ENCODE peak calls at places on chromosomes 11 and 22, in ten cellular contexts. G is fibroblast of the aortic adventitia, H is adrenal gland, A is lower leg skin, R is thoracic aorta, L is pancreas, U is psoas muscle, W is GM06990, V is brain microvascular endothelial cell, J is neural progenitor cell. Z is an unnamed sample.

GRCh38 chr11:8768625-8769333 is 86.2 kb downstream of the RPL27A start:
- DNase-seq in R (peak), L (peak), A (peak), H (peak), G (peak), V (peak), U (peak), J (no peak), W (no peak), Z (peak)

GRCh38 chr11:36729765-36730164 is 131.7 kb upstream of the RAG2 start:
- DNase-seq in U (no peak), J (no peak), R (no peak), G (no peak), V (no peak), H (no peak), W (no peak), L (no peak), A (no peak), Z (no peak)

GRCh38 chr22:27628891-27629631 is 172.5 kb downstream of the MN1 start:
- DNase-seq in A (no peak), R (no peak), J (no peak), L (no peak), U (no peak), H (no peak), W (no peak), V (no peak), G (no peak), Z (no peak)

GRCh38 chr11:119134389-119134978 is 13.1 kb downstream of the HINFP start:
- DNase-seq in G (no peak), R (no peak), U (no peak), V (no peak), H (peak), L (peak), A (no peak), J (peak), W (no peak), Z (peak)

GRCh38 chr11:31487848-31488247 is 21.6 kb downstream of the IMMP1L start:
- DNase-seq in J (peak), H (no peak), A (no peak), L (peak), V (peak), U (no peak), R (no peak), W (no peak), G (peak), Z (peak)

GRCh38 chr11:26088391-26088790 is 243.5 kb upstream of the ANO3 start:
- DNase-seq in G (peak), J (no peak), A (no peak), R (no peak), V (no peak), H (no peak), L (no peak), W (no peak), U (no peak), Z (peak)

GRCh38 chr11:47863189-47863892 is 15.2 kb upstream of the NUP160 start:
- DNase-seq in W (peak), H (no peak), G (peak), R (no peak), U (no peak), A (no peak), J (no peak), V (peak), L (no peak), Z (peak)

GRCh38 chr22:19880786-19881569 is 26.3 kb upstream of the GNB1L start:
- DNase-seq in L (no peak), W (no peak), G (peak), V (peak), J (peak), H (no peak), U (peak), R (no peak), A (peak), Z (peak)

GRCh38 chr22:19106886-19107729 is 15.1 kb downstream of the DGCR2 start:
- DNase-seq in W (no peak), R (no peak), L (no peak), V (no peak), J (no peak), G (no peak), H (no peak), U (no peak), A (no peak), Z (no peak)

GRCh38 chr11:61494341-61495038 is 14.1 kb upstream of the LRRC10B start:
- DNase-seq in J (no peak), R (no peak), A (no peak), V (no peak), G (no peak), U (no peak), L (no peak), H (no peak), W (no peak), Z (no peak)

GRCh38 chr11:68677432-68677831 is 6.9 kb upstream of the GAL start:
- DNase-seq in H (peak), L (peak), A (no peak), W (no peak), V (peak), U (peak), R (no peak), J (no peak), G (peak), Z (peak)

GRCh38 chr22:41487037-41487963 is 18.4 kb downstream of the ACO2 start:
- DNase-seq in L (no peak), J (no peak), V (no peak), G (peak), A (no peak), W (no peak), U (no peak), R (no peak), H (no peak), Z (no peak)

GRCh38 chr11:86064236-86064803 is 4.6 kb downstream of the PICALM start:
- DNase-seq in V (no peak), A (no peak), L (no peak), W (no peak), H (no peak), J (no peak), R (no peak), G (peak), U (no peak), Z (peak)

GRCh38 chr22:49418341-49418894 is 409.3 kb downstream of the BRD1 start:
- DNase-seq in U (no peak), A (peak), G (no peak), J (no peak), W (no peak), V (no peak), L (no peak), R (no peak), H (no peak), Z (no peak)

GRCh38 chr22:49561338-49561737 is 266.3 kb downstream of the BRD1 start:
- DNase-seq in L (no peak), H (no peak), W (no peak), A (no peak), R (no peak), U (no peak), V (no peak), J (no peak), G (no peak), Z (no peak)

GRCh38 chr11:36469881-36470802 is 39.9 kb downstream of the TRAF6 start:
- DNase-seq in L (no peak), G (peak), W (no peak), R (no peak), H (no peak), J (no peak), V (peak), A (no peak), U (no peak), Z (peak)

GRCh38 chr11:108967571-108967970 is 302.7 kb downstream of the DDX10 start:
- DNase-seq in A (no peak), R (peak), W (no peak), G (peak), H (no peak), V (no peak), U (no peak), L (no peak), J (no peak), Z (peak)

GRCh38 chr11:97965849-97966646 is 1054.7 kb upstream of the CNTN5 start:
- DNase-seq in A (no peak), J (no peak), G (peak), L (no peak), V (peak), R (no peak), H (no peak), W (no peak), U (no peak), Z (peak)

GRCh38 chr11:15616130-15617105 is 501.7 kb downstream of the INSC start:
- DNase-seq in J (no peak), V (no peak), L (no peak), A (no peak), H (no peak), W (no peak), U (no peak), R (no peak), G (no peak), Z (no peak)

GRCh38 chr11:70523384-70524095 is 125.2 kb downstream of the CTTN start:
- DNase-seq in R (no peak), V (no peak), J (no peak), G (no peak), H (no peak), L (no peak), W (no peak), U (no peak), A (no peak), Z (no peak)

GRCh38 chr11:3341298-3341697 is 37.6 kb downstream of the ZNF195 start:
- DNase-seq in V (peak), A (peak), G (peak), H (peak), R (no peak), L (peak), J (peak), U (peak), W (no peak), Z (peak)

GRCh38 chr22:50376064-50376747 is 33.1 kb downstream of the PPP6R2 start:
- DNase-seq in V (no peak), R (no peak), W (no peak), U (no peak), L (no peak), G (no peak), J (no peak), A (no peak), H (no peak), Z (no peak)

GRCh38 chr11:134466035-134466908 is 54.2 kb upstream of the B3GAT1 start:
- DNase-seq in G (no peak), A (no peak), W (no peak), L (no peak), H (no peak), U (no peak), R (no peak), V (no peak), J (peak), Z (no peak)

GRCh38 chr11:36048496-36049247 is 104.8 kb downstream of the LDLRAD3 start:
- DNase-seq in U (no peak), G (no peak), R (no peak), W (no peak), A (no peak), L (no peak), V (no peak), J (no peak), H (no peak), Z (no peak)

GRCh38 chr11:30239025-30239424 is 8.2 kb downstream of the FSHB start:
- DNase-seq in W (no peak), U (no peak), R (no peak), L (no peak), V (no peak), A (no peak), J (no peak), H (no peak), G (no peak), Z (no peak)

GRCh38 chr11:82734120-82734479 is 436 bp upstream of the FAM181B start:
- DNase-seq in W (no peak), R (no peak), A (no peak), V (no peak), U (no peak), H (no peak), G (no peak), L (no peak), J (no peak), Z (no peak)

GRCh38 chr11:82733444-82734119 is at the start of gene FAM181B:
- DNase-seq in H (peak), G (no peak), L (peak), J (peak), R (peak), V (peak), W (peak), U (peak), A (peak), Z (peak)

GRCh38 chr11:82731691-82732277 is 1.9 kb downstream of the FAM181B start:
- DNase-seq in H (no peak), U (no peak), G (no peak), L (no peak), V (no peak), R (no peak), A (no peak), W (no peak), J (peak), Z (no peak)

GRCh38 chr11:82732348-82732733 is 1.3 kb downstream of the FAM181B start:
- DNase-seq in V (no peak), H (no peak), G (no peak), W (no peak), U (no peak), A (no peak), L (no peak), J (peak), R (no peak), Z (no peak)

GRCh38 chr11:82732734-82733443 is 775 bp downstream of the FAM181B start:
- DNase-seq in U (no peak), R (no peak), J (peak), L (peak), A (no peak), W (peak), V (no peak), H (no peak), G (no peak), Z (peak)
- H3K4me3 ChIP-seq in U (peak), R (peak), J (peak), L (peak), A (peak), W (peak), V (peak), H (peak), G (peak), Z (peak)

GRCh38 chr11:127470485-127470884 is 469.9 kb upstream of the KIRREL3 start:
- DNase-seq in U (no peak), R (no peak), V (no peak), L (peak), J (peak), G (no peak), W (no peak), A (no peak), H (no peak), Z (no peak)

GRCh38 chr11:127474735-127475134 is 474.2 kb upstream of the KIRREL3 start:
- DNase-seq in L (no peak), U (no peak), A (no peak), W (no peak), J (peak), G (no peak), R (no peak), H (no peak), V (no peak), Z (no peak)

GRCh38 chr11:127471662-127472061 is 471.1 kb upstream of the KIRREL3 start:
- DNase-seq in W (no peak), A (no peak), U (no peak), H (no peak), G (no peak), L (no peak), R (no peak), V (no peak), J (no peak), Z (no peak)
- TF ChIP-seq CTCF in W (peak), A (no peak), U (no peak), H (no peak), G (no peak), L (no peak), R (no peak), V (no peak), J (peak), Z (no peak)

GRCh38 chr11:827861-828167 is at the start of gene CRACR2B:
- DNase-seq in W (no peak), U (no peak), R (no peak), J (no peak), H (no peak), L (peak), A (no peak), V (no peak), G (no peak), Z (no peak)

GRCh38 chr11:826836-827145 is 928 bp upstream of the CRACR2B start:
- DNase-seq in W (no peak), V (no peak), R (no peak), J (no peak), H (no peak), U (no peak), A (no peak), L (no peak), G (no peak), Z (no peak)

GRCh38 chr11:825366-826231 is 2.1 kb upstream of the CRACR2B start:
- DNase-seq in A (no peak), H (no peak), J (no peak), V (no peak), L (peak), R (no peak), U (no peak), G (no peak), W (no peak), Z (no peak)

GRCh38 chr11:828501-829115 is 889 bp downstream of the CRACR2B start:
- DNase-seq in G (no peak), V (no peak), J (peak), U (no peak), A (no peak), R (no peak), W (no peak), H (no peak), L (no peak), Z (no peak)

GRCh38 chr11:827146-827860 is 416 bp upstream of the CRACR2B start:
- DNase-seq in V (no peak), G (no peak), R (no peak), W (peak), L (peak), A (no peak), H (no peak), J (peak), U (no peak), Z (no peak)
- H3K4me3 ChIP-seq in V (no peak), G (peak), R (peak), W (peak), L (peak), A (no peak), H (peak), J (peak), U (peak), Z (no peak)

GRCh38 chr11:57239348-57239747 is 2.3 kb upstream of the APLNR start:
- DNase-seq in W (no peak), H (no peak), R (no peak), A (no peak), G (no peak), L (no peak), V (no peak), J (no peak), U (no peak), Z (no peak)

GRCh38 chr11:57244911-57245310 is 7.9 kb upstream of the APLNR start:
- DNase-seq in W (no peak), G (no peak), L (no peak), U (no peak), A (peak), J (no peak), H (no peak), R (no peak), V (no peak), Z (no peak)

GRCh38 chr11:57240007-57240406 is 3.0 kb upstream of the APLNR start:
- DNase-seq in J (no peak), U (no peak), R (no peak), A (peak), H (no peak), V (no peak), G (no peak), W (no peak), L (no peak), Z (no peak)

GRCh38 chr11:57240757-57241156 is 3.7 kb upstream of the APLNR start:
- DNase-seq in R (no peak), A (peak), V (no peak), U (no peak), J (peak), G (no peak), W (no peak), H (no peak), L (no peak), Z (no peak)

GRCh38 chr11:57241311-57241972 is 4.4 kb upstream of the APLNR start:
- DNase-seq in U (no peak), W (no peak), A (peak), V (no peak), G (no peak), H (no peak), L (no peak), J (no peak), R (no peak), Z (no peak)
- TF ChIP-seq CTCF in U (no peak), W (no peak), A (no peak), V (no peak), G (no peak), H (no peak), L (no peak), J (no peak), R (no peak), Z (no peak)

GRCh38 chr11:13962198-13962561 is 343 bp upstream of the SPON1 start:
- DNase-seq in L (no peak), G (no peak), A (no peak), U (no peak), V (no peak), J (no peak), W (no peak), H (no peak), R (no peak), Z (no peak)

GRCh38 chr11:13963949-13964770 is 1.6 kb downstream of the SPON1 start:
- DNase-seq in J (peak), L (no peak), A (no peak), H (no peak), G (no peak), R (no peak), W (peak), V (no peak), U (no peak), Z (no peak)

GRCh38 chr11:13962562-13963168 is at the start of gene SPON1:
- DNase-seq in J (peak), V (no peak), L (peak), W (peak), H (peak), U (peak), R (no peak), G (peak), A (no peak), Z (peak)

GRCh38 chr11:13964771-13965074 is 2.2 kb downstream of the SPON1 start:
- DNase-seq in R (no peak), G (no peak), J (no peak), H (no peak), W (no peak), U (no peak), L (no peak), V (no peak), A (no peak), Z (no peak)

GRCh38 chr11:13963169-13963948 is 836 bp downstream of the SPON1 start:
- DNase-seq in J (peak), R (no peak), U (peak), A (no peak), G (peak), V (no peak), L (no peak), H (no peak), W (peak), Z (no peak)
- H3K4me3 ChIP-seq in J (peak), R (peak), U (peak), A (no peak), G (peak), V (no peak), L (peak), H (peak), W (no peak), Z (no peak)

DNA sequence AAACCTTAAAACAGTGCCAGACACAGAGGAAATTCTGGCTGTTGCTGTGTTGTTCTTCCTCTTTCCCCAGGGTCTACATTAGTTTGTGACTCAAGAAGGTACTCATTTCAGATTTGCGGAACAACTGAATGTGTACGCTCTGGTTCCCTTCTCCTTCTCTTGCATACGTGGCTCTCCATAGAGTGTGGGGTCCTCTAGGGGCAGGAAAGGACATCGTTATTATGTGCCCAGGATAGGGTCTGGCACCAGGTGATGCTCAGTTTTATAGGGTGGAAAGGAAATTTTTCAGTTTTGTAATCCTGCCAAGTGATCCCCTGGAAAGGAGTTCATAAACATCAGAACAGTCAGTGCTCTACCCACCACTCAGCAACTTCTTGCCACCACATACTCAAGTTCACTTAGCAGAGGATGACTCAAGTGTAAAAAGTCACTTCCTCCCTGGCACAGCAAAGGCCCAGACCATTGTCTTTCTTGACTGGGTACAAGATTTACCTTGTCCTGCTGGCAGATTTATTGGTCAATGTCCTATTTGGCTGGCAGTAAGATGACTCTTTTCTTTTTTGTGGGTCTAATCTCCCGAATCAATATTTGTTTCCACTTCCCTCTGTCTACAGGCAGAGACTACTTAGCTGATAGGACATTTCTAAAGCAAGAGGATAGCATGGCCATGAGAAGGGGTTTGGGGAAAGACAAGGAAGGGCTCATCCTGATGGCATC is 246.0 kb upstream of the TENM4 start:
- DNase-seq in G (no peak), L (no peak), A (no peak), H (no peak), U (no peak), V (no peak), J (no peak), W (no peak), R (no peak), Z (no peak)
- TF ChIP-seq CTCF in G (no peak), L (no peak), A (no peak), H (no peak), U (no peak), V (no peak), J (no peak), W (no peak), R (no peak), Z (no peak)

GRCh38 chr22:44181912-44182590 is 1.3 kb downstream of the PARVG start:
- DNase-seq in U (no peak), V (no peak), L (no peak), R (no peak), H (no peak), J (no peak), W (peak), G (no peak), A (no peak), Z (no peak)

GRCh38 chr22:44179196-44179988 is 1.3 kb upstream of the PARVG start:
- DNase-seq in U (no peak), L (no peak), A (no peak), W (no peak), J (peak), G (no peak), H (no peak), V (no peak), R (no peak), Z (no peak)

GRCh38 chr22:44179989-44180705 is 578 bp upstream of the PARVG start:
- DNase-seq in W (no peak), R (no peak), H (no peak), G (no peak), L (no peak), A (no peak), V (no peak), J (no peak), U (no peak), Z (no peak)

GRCh38 chr22:44181033-44181911 is 547 bp downstream of the PARVG start:
- DNase-seq in V (no peak), U (no peak), R (no peak), L (no peak), J (no peak), G (no peak), A (no peak), W (peak), H (peak), Z (no peak)

GRCh38 chr22:44180706-44181032 is at the start of gene PARVG:
- DNase-seq in A (no peak), R (no peak), G (no peak), U (no peak), H (no peak), W (peak), L (no peak), V (no peak), J (no peak), Z (no peak)
- H3K4me3 ChIP-seq in A (no peak), R (peak), G (no peak), U (peak), H (peak), W (peak), L (no peak), V (no peak), J (no peak), Z (no peak)

Z was measured in foreskin fibroblast.